ENCODE peak calls at places on chromosomes 5 and 9, in ten cellular contexts. K, H, Q, M, D, V, X, Y, T and S are unnamed samples.

GRCh38 chr5:91556-92263 is at the start of gene PLEKHG4B:
- DNase-seq in K (no peak), H (no peak), Q (no peak), M (no peak), D (peak; percentile 85), V (no peak), X (no peak), Y (peak; percentile 41), T (no peak), S (no peak)

GRCh38 chr9:13992136-13992798 is 321.7 kb downstream of the NFIB start:
- DNase-seq in K (no peak), H (no peak), Q (no peak), M (no peak), D (no peak), V (no peak), X (no peak), Y (no peak), T (no peak), S (no peak)

GRCh38 chr5:131810510-131811249 is 13.9 kb upstream of the FNIP1 start:
- DNase-seq in K (no peak), H (no peak), Q (peak; percentile 5), M (peak; percentile 34), D (no peak), V (no peak), X (peak; percentile 26), Y (no peak), T (peak; percentile 30), S (no peak)

GRCh38 chr9:77731930-77732329 is 83.8 kb upstream of the GNA14 start:
- DNase-seq in K (no peak), H (no peak), Q (no peak), M (no peak), D (no peak), V (no peak), X (no peak), Y (no peak), T (no peak), S (no peak)

GRCh38 chr5:137566118-137566541 is 67.0 kb upstream of the SPOCK1 start:
- DNase-seq in K (no peak), H (no peak), Q (no peak), M (no peak), D (no peak), V (no peak), X (no peak), Y (no peak), T (no peak), S (no peak)

GRCh38 chr9:131076347-131077195 is 19.8 kb upstream of the AIF1L start:
- DNase-seq in K (no peak), H (no peak), Q (no peak), M (no peak), D (no peak), V (peak; percentile 61), X (no peak), Y (no peak), T (no peak), S (no peak)

GRCh38 chr5:138435943-138436342 is 2.9 kb upstream of the REEP2 start:
- DNase-seq in K (no peak), H (no peak), Q (no peak), M (no peak), D (no peak), V (no peak), X (no peak), Y (no peak), T (no peak), S (no peak)

GRCh38 chr5:69030663-69031062 is 63.2 kb upstream of the SLC30A5 start:
- DNase-seq in K (no peak), H (no peak), Q (no peak), M (no peak), D (no peak), V (peak; percentile 49), X (no peak), Y (no peak), T (no peak), S (no peak)

GRCh38 chr5:108146222-108146621 is 235.7 kb downstream of the FBXL17 start:
- DNase-seq in K (no peak), H (no peak), Q (no peak), M (no peak), D (no peak), V (no peak), X (no peak), Y (no peak), T (no peak), S (no peak)

GRCh38 chr5:139569276-139569955 is 8.3 kb downstream of the UBE2D2 start:
- DNase-seq in K (no peak), H (no peak), Q (no peak), M (peak; percentile 23), D (no peak), V (no peak), X (peak; percentile 13), Y (no peak), T (no peak), S (no peak)